ENCODE peak calls at places on chromosomes 12 and 14, in ten cellular contexts. Z is heart right ventricle, K is aorta, W is HCT116, B is endothelial cell of umbilical vein, F is WERI-Rb-1, Y is Karpas-422, O is RWPE1, T is mammary epithelial cell, L is stomach. R is an unnamed sample.

GRCh38 chr12:46218509-46219095 is 50.2 kb downstream of the SLC38A1 start:
- DNase-seq in F (no peak), Y (no peak), K (no peak), Z (no peak), O (no peak), B (no peak), W (no peak), T (peak; percentile 15), L (no peak), R (no peak)

GRCh38 chr14:74346341-74346740 is 1.9 kb upstream of the VRTN start:
- DNase-seq in O (no peak), Z (no peak), Y (no peak), L (no peak), W (no peak), T (no peak), K (no peak), B (no peak), F (no peak), R (no peak)

GRCh38 chr14:58637040-58637390 is 747 bp upstream of the DACT1 start:
- DNase-seq in K (peak; percentile 81), Y (no peak), L (peak; percentile 54), W (no peak), T (peak; percentile 47), F (no peak), B (no peak), O (no peak), Z (peak; percentile 19), R (peak; percentile 65)

GRCh38 chr12:109951751-109952150 is 44.4 kb downstream of the GIT2 start:
- DNase-seq in T (peak; percentile 62), Y (no peak), W (peak; percentile 69), K (no peak), F (no peak), Z (peak; percentile 29), L (no peak), O (peak; percentile 74), B (no peak), R (no peak)

GRCh38 chr14:68164723-68165122 is 345.1 kb downstream of the RAD51B start:
- DNase-seq in Y (no peak), W (no peak), K (no peak), F (no peak), O (no peak), L (no peak), Z (no peak), B (no peak), T (no peak), R (no peak)

GRCh38 chr14:105930572-105930971 is 404.2 kb downstream of the TMEM121 start:
- DNase-seq in Y (no peak), Z (no peak), T (no peak), B (no peak), O (no peak), L (no peak), K (no peak), F (no peak), W (no peak), R (no peak)

GRCh38 chr12:109189291-109189690 is 72.9 kb downstream of the ACACB start:
- DNase-seq in F (no peak), L (no peak), K (no peak), Z (no peak), Y (no peak), T (no peak), W (no peak), O (no peak), B (no peak), R (no peak)

GRCh38 chr12:104790296-104791125 is 167.6 kb downstream of the SLC41A2 start:
- DNase-seq in O (peak; percentile 12), T (no peak), K (peak; percentile 53), Z (peak; percentile 23), B (peak; percentile 24), F (peak; percentile 24), L (peak; percentile 40), W (peak; percentile 22), Y (peak; percentile 59), R (peak; percentile 61)

GRCh38 chr12:50934981-50935807 is 17.1 kb upstream of the HIGD1C start:
- DNase-seq in K (no peak), F (no peak), B (no peak), L (no peak), O (no peak), W (no peak), Z (no peak), Y (no peak), T (no peak), R (no peak)

GRCh38 chr12:76449572-76449971 is 101.4 kb upstream of the BBS10 start:
- DNase-seq in T (peak; percentile 63), W (no peak), K (no peak), B (peak; percentile 5), F (no peak), Y (no peak), O (peak; percentile 11), Z (no peak), L (no peak), R (no peak)

GRCh38 chr12:122023339-122024131 is 1.9 kb downstream of the BCL7A start:
- DNase-seq in T (peak; percentile 64), Z (peak; percentile 77), L (peak; percentile 70), F (peak; percentile 86), K (peak; percentile 82), Y (peak; percentile 79), W (peak; percentile 42), O (peak; percentile 57), B (peak; percentile 79), R (peak; percentile 77)

GRCh38 chr14:36238666-36239363 is 62.3 kb upstream of the PTCSC3 start:
- DNase-seq in W (no peak), F (no peak), Y (no peak), K (peak; percentile 43), B (no peak), Z (no peak), T (peak; percentile 96), O (peak; percentile 64), L (no peak), R (no peak)

GRCh38 chr14:65840786-65841185 is 428.3 kb downstream of the FUT8 start:
- DNase-seq in K (no peak), Y (no peak), F (no peak), T (no peak), W (no peak), B (no peak), O (no peak), Z (no peak), L (no peak), R (no peak)

GRCh38 chr14:60183724-60184596 is 18.8 kb upstream of the DHRS7 start:
- DNase-seq in B (peak; percentile 74), F (no peak), Z (peak; percentile 32), W (peak; percentile 61), L (no peak), Y (peak; percentile 95), K (no peak), O (no peak), T (peak; percentile 56), R (no peak)

GRCh38 chr12:31591308-31591901 is 469 bp upstream of the DENND5B start:
- DNase-seq in T (no peak), F (peak; percentile 20), W (no peak), Y (peak; percentile 52), Z (peak; percentile 47), O (peak; percentile 6), K (no peak), L (no peak), B (peak; percentile 58), R (no peak)

DNA sequence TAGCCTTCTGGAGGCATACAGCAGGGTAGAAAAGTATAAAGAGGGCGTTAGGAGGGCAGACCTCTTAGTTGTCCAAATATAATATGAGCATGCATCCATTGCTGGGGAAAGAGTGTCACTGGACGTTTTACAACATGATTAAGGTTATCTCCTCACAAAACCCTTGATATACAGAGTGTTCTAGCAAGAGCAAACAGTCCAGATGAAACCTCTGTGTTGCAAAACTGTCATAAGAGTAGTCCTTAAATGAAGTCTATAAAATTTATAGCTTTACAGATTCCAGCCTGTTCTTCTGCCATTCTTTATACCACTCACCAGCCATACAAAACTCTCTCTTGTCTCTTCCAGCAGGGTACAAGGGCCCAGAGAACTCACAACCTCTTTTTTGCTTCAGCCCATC is 21.7 kb downstream of the WBP11 start:
- DNase-seq in O (no peak), K (no peak), T (no peak), B (no peak), W (no peak), L (no peak), F (no peak), Y (no peak), Z (no peak), R (no peak)
- H3K27ac ChIP-seq in O (no peak overlapping the region), K (no peak overlapping the region), T (no peak overlapping the region), B (no peak overlapping the region), W (no peak overlapping the region), L (no peak overlapping the region), F (no peak overlapping the region), Y (no peak overlapping the region), Z (no peak overlapping the region), R (no peak overlapping the region)

DNA sequence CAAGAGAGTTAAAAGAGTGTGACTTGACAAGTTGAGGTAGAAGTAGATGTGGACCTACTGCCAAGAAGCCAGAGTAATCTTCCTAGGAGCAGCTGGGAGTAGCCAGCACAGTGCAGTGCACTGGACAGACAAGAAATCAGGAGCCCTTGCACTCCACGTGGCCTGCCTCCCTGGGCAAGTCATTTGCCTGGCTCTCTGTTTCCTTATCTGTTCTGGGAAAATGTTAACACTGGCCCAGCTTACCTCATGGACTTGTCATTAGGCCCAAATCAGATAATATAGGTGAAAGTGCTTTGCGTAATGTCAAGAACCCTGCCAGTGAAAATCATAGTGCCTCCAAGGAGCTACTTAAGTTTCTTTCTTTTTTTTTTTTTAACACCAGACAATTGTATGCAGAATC is 19.2 kb downstream of the SLC7A8 start:
- DNase-seq in L (peak; percentile 81), O (no peak), K (no peak), W (no peak), Z (no peak), F (no peak), B (no peak), Y (no peak), T (no peak), R (no peak)
- H3K27ac ChIP-seq in L (peak overlapping the region; percentile 67), O (peak overlapping the region; percentile 42), K (no peak overlapping the region), W (no peak overlapping the region), Z (no peak overlapping the region), F (no peak overlapping the region), B (no peak overlapping the region), Y (no peak overlapping the region), T (no peak overlapping the region), R (no peak overlapping the region)

DNA sequence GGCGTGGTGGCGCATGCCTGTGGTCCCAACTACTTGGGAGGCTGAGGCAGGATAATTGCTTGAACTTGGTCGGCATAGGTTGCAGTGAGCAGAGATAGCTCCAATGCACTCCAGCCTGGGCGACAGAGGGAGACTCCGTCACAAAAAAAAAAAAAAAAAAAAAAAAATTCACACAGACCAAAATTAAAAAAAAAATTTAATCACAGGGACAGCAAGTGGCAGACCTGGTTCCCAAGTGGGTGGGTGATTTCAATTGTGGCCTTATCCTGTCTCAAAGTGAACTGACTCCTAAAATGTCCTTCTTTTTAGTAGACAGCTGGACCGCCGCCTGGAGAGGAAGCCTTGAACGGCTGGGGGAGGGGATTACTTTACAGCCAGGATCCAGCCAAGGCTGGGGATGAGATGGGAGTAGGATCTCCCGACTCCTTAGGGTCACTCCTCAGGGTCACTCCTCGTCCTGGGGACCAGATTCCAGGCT is 1.6 kb upstream of the KCNH3 start:
- DNase-seq in T (no peak), Z (no peak), F (peak; percentile 53), B (no peak), W (no peak), K (no peak), L (peak; percentile 22), Y (no peak), O (no peak), R (no peak)
- H3K27ac ChIP-seq in T (no peak overlapping the region), Z (no peak overlapping the region), F (no peak overlapping the region), B (no peak overlapping the region), W (peak overlapping the region; percentile 44), K (no peak overlapping the region), L (no peak overlapping the region), Y (no peak overlapping the region), O (no peak overlapping the region), R (no peak overlapping the region)

DNA sequence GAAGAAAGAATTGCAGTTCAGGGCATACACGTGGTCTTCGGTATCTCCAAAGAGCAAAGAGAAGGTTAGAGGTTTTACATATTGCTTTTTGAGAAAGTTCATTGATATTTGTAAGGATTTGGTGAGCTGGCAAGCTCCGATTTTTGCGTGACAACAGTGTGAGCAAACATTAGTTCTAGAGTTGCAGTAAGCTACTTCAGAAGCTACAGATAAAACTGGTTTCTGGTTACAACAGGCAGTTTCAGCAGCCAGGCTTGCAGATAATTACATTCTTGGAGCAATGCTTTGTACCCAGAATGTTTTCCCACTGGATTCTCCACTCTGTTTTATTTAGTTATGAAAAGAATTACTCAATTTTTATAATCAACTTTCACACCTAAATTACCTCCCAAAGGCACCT is 28.2 kb downstream of the KLRK1 start:
- DNase-seq in L (no peak), Z (no peak), W (no peak), Y (no peak), K (no peak), B (no peak), F (no peak), T (peak; percentile 41), O (no peak), R (no peak)
- H3K27ac ChIP-seq in L (peak overlapping the region; percentile 88), Z (no peak overlapping the region), W (peak overlapping the region; percentile 89), Y (no peak overlapping the region), K (no peak overlapping the region), B (no peak overlapping the region), F (no peak overlapping the region), T (peak overlapping the region; percentile 71), O (peak overlapping the region; percentile 57), R (no peak overlapping the region)

R was measured in tibial artery.